ENCODE peak calls at places on chromosomes 5 and 9, in seven cellular contexts. One of them, this sample, is unnamed.

GRCh38 chr5:145678255-145678654 is 156.9 kb downstream of the PRELID2 start:
- DNase-seq in endodermal cell: no peak
- DNase-seq in GM12865: no peak
- DNase-seq in endothelial cell: no peak
- DNase-seq in adrenal gland: no peak
- DNase-seq in activated CD8-positive, alpha-beta T cell treated with anti-CD3 and anti-CD28 coated beads for 36 hours: no peak
- DNase-seq in tibial nerve: no peak
- DNase-seq in this sample: no peak

GRCh38 chr5:139745121-139745799 is 50.3 kb upstream of the PSD2 start:
- DNase-seq in adrenal gland: peak
- DNase-seq in tibial nerve: peak
- DNase-seq in endothelial cell: no peak
- DNase-seq in endodermal cell: peak
- DNase-seq in activated CD8-positive, alpha-beta T cell treated with anti-CD3 and anti-CD28 coated beads for 36 hours: peak
- DNase-seq in GM12865: peak
- DNase-seq in this sample: no peak

GRCh38 chr9:33263936-33264472 is 504 bp downstream of the BAG1 start:
- DNase-seq in endothelial cell: no peak
- DNase-seq in endodermal cell: no peak
- DNase-seq in GM12865: peak
- DNase-seq in activated CD8-positive, alpha-beta T cell treated with anti-CD3 and anti-CD28 coated beads for 36 hours: peak
- DNase-seq in adrenal gland: peak
- DNase-seq in tibial nerve: no peak
- DNase-seq in this sample: no peak

GRCh38 chr9:78253285-78253684 is 17.4 kb downstream of the CEP78 start:
- DNase-seq in tibial nerve: no peak
- DNase-seq in endothelial cell: no peak
- DNase-seq in endodermal cell: no peak
- DNase-seq in activated CD8-positive, alpha-beta T cell treated with anti-CD3 and anti-CD28 coated beads for 36 hours: no peak
- DNase-seq in adrenal gland: no peak
- DNase-seq in GM12865: no peak
- DNase-seq in this sample: no peak

GRCh38 chr5:150489358-150490295 is 18.3 kb upstream of the NDST1 start:
- DNase-seq in tibial nerve: no peak
- DNase-seq in endothelial cell: no peak
- DNase-seq in activated CD8-positive, alpha-beta T cell treated with anti-CD3 and anti-CD28 coated beads for 36 hours: no peak
- DNase-seq in adrenal gland: no peak
- DNase-seq in endodermal cell: peak
- DNase-seq in GM12865: peak
- DNase-seq in this sample: no peak

GRCh38 chr9:107172979-107173347 is 110.1 kb upstream of the RAD23B start:
- DNase-seq in tibial nerve: no peak
- DNase-seq in GM12865: peak
- DNase-seq in adrenal gland: no peak
- DNase-seq in activated CD8-positive, alpha-beta T cell treated with anti-CD3 and anti-CD28 coated beads for 36 hours: no peak
- DNase-seq in endodermal cell: no peak
- DNase-seq in endothelial cell: no peak
- DNase-seq in this sample: no peak

GRCh38 chr9:135030711-135031245 is 56.7 kb upstream of the OLFM1 start:
- DNase-seq in endodermal cell: no peak
- DNase-seq in GM12865: no peak
- DNase-seq in endothelial cell: no peak
- DNase-seq in activated CD8-positive, alpha-beta T cell treated with anti-CD3 and anti-CD28 coated beads for 36 hours: no peak
- DNase-seq in adrenal gland: no peak
- DNase-seq in tibial nerve: no peak
- DNase-seq in this sample: no peak

GRCh38 chr9:15741015-15741414 is 188.2 kb downstream of the CCDC171 start:
- DNase-seq in endothelial cell: no peak
- DNase-seq in endodermal cell: no peak
- DNase-seq in GM12865: no peak
- DNase-seq in tibial nerve: no peak
- DNase-seq in activated CD8-positive, alpha-beta T cell treated with anti-CD3 and anti-CD28 coated beads for 36 hours: no peak
- DNase-seq in adrenal gland: no peak
- DNase-seq in this sample: no peak

GRCh38 chr5:174793684-174794328 is 69.4 kb downstream of the MSX2 start:
- DNase-seq in adrenal gland: peak
- DNase-seq in endodermal cell: peak
- DNase-seq in tibial nerve: peak
- DNase-seq in GM12865: peak
- DNase-seq in activated CD8-positive, alpha-beta T cell treated with anti-CD3 and anti-CD28 coated beads for 36 hours: peak
- DNase-seq in endothelial cell: peak
- DNase-seq in this sample: peak

GRCh38 chr9:87346061-87346665 is 151.5 kb upstream of the DAPK1 start:
- DNase-seq in endodermal cell: no peak
- DNase-seq in endothelial cell: no peak
- DNase-seq in activated CD8-positive, alpha-beta T cell treated with anti-CD3 and anti-CD28 coated beads for 36 hours: no peak
- DNase-seq in tibial nerve: no peak
- DNase-seq in GM12865: no peak
- DNase-seq in adrenal gland: no peak
- DNase-seq in this sample: no peak

DNA sequence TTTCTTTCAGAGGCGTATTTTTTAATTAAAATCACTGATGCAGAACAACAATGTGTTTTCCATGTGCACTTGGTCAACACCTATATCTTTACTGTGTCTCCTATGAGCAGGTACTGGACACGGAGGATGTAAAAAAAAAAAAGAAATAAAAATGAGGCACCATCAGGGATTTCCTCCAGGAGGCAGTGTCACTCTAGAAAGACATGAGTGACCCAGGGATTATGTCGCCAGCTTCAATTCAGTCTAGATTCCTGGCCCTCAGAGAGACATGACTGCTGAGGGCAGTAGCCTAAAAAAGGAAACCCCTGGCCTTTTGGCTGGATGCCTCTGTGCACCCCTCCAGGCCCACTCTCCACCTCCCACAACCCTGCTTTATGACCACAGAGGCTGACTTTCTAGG is 18.3 kb upstream of the IL33 start:
- DNase-seq in activated CD8-positive, alpha-beta T cell treated with anti-CD3 and anti-CD28 coated beads for 36 hours: no peak
- DNase-seq in GM12865: peak
- DNase-seq in endothelial cell: peak
- DNase-seq in tibial nerve: no peak
- DNase-seq in endodermal cell: peak
- DNase-seq in adrenal gland: no peak
- DNase-seq in this sample: no peak
- TF ChIP-seq CTCF in activated CD8-positive, alpha-beta T cell treated with anti-CD3 and anti-CD28 coated beads for 36 hours: no peak
- TF ChIP-seq CTCF in GM12865: peak
- TF ChIP-seq CTCF in endothelial cell: peak
- TF ChIP-seq CTCF in tibial nerve: peak
- TF ChIP-seq CTCF in endodermal cell: peak
- TF ChIP-seq CTCF in adrenal gland: peak
- TF ChIP-seq CTCF in this sample: peak

GRCh38 chr9:121537283-121537682 is 37.6 kb upstream of the GGTA1 start:
- DNase-seq in endothelial cell: no peak
- DNase-seq in tibial nerve: no peak
- DNase-seq in endodermal cell: no peak
- DNase-seq in adrenal gland: no peak
- DNase-seq in activated CD8-positive, alpha-beta T cell treated with anti-CD3 and anti-CD28 coated beads for 36 hours: no peak
- DNase-seq in GM12865: no peak
- DNase-seq in this sample: no peak

GRCh38 chr9:121532881-121533280 is 33.2 kb upstream of the GGTA1 start:
- DNase-seq in GM12865: no peak
- DNase-seq in adrenal gland: no peak
- DNase-seq in activated CD8-positive, alpha-beta T cell treated with anti-CD3 and anti-CD28 coated beads for 36 hours: no peak
- DNase-seq in tibial nerve: no peak
- DNase-seq in endodermal cell: no peak
- DNase-seq in endothelial cell: no peak
- DNase-seq in this sample: no peak

GRCh38 chr9:121541945-121542344 is 42.3 kb upstream of the GGTA1 start:
- DNase-seq in endodermal cell: no peak
- DNase-seq in tibial nerve: no peak
- DNase-seq in activated CD8-positive, alpha-beta T cell treated with anti-CD3 and anti-CD28 coated beads for 36 hours: no peak
- DNase-seq in GM12865: no peak
- DNase-seq in endothelial cell: no peak
- DNase-seq in adrenal gland: no peak
- DNase-seq in this sample: no peak

GRCh38 chr9:121541256-121541655 is 41.6 kb upstream of the GGTA1 start:
- DNase-seq in GM12865: no peak
- DNase-seq in tibial nerve: no peak
- DNase-seq in endothelial cell: no peak
- DNase-seq in activated CD8-positive, alpha-beta T cell treated with anti-CD3 and anti-CD28 coated beads for 36 hours: no peak
- DNase-seq in endodermal cell: no peak
- DNase-seq in adrenal gland: no peak
- DNase-seq in this sample: no peak

DNA sequence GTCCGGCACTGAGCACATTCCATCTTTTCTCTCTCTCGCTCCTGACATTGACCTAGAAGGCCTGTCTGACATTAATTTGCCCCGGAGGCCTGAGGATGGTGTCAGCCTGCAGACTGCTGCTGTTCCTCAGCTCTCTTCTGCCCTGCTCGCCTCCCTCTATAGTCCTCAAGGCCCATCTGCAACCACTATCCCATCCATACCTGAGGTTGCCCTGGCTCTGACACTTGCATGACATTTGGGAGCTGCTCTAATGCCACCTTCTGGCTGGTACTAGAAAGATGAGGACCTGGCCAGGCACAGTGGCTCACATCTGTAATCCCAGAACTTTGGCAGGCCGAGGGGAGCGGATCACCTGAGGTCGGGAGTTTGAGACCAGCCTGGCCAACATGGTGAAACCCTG is 38.6 kb upstream of the GGTA1 start:
- DNase-seq in endodermal cell: peak
- DNase-seq in adrenal gland: no peak
- DNase-seq in tibial nerve: no peak
- DNase-seq in GM12865: no peak
- DNase-seq in endothelial cell: no peak
- DNase-seq in activated CD8-positive, alpha-beta T cell treated with anti-CD3 and anti-CD28 coated beads for 36 hours: no peak
- DNase-seq in this sample: no peak
- TF ChIP-seq CTCF in endodermal cell: peak
- TF ChIP-seq CTCF in adrenal gland: no peak
- TF ChIP-seq CTCF in tibial nerve: no peak
- TF ChIP-seq CTCF in GM12865: no peak
- TF ChIP-seq CTCF in endothelial cell: no peak
- TF ChIP-seq CTCF in activated CD8-positive, alpha-beta T cell treated with anti-CD3 and anti-CD28 coated beads for 36 hours: no peak
- TF ChIP-seq CTCF in this sample: no peak

GRCh38 chr9:72255546-72255925 is 106.3 kb downstream of the GDA start:
- DNase-seq in endodermal cell: no peak
- DNase-seq in activated CD8-positive, alpha-beta T cell treated with anti-CD3 and anti-CD28 coated beads for 36 hours: no peak
- DNase-seq in endothelial cell: no peak
- DNase-seq in tibial nerve: no peak
- DNase-seq in GM12865: no peak
- DNase-seq in adrenal gland: no peak
- DNase-seq in this sample: no peak

GRCh38 chr9:72256912-72257311 is 107.7 kb downstream of the GDA start:
- DNase-seq in activated CD8-positive, alpha-beta T cell treated with anti-CD3 and anti-CD28 coated beads for 36 hours: no peak
- DNase-seq in tibial nerve: no peak
- DNase-seq in adrenal gland: no peak
- DNase-seq in endodermal cell: peak
- DNase-seq in endothelial cell: no peak
- DNase-seq in GM12865: no peak
- DNase-seq in this sample: no peak

GRCh38 chr9:72251589-72251988 is 102.3 kb downstream of the GDA start:
- DNase-seq in activated CD8-positive, alpha-beta T cell treated with anti-CD3 and anti-CD28 coated beads for 36 hours: no peak
- DNase-seq in tibial nerve: no peak
- DNase-seq in GM12865: no peak
- DNase-seq in adrenal gland: no peak
- DNase-seq in endodermal cell: no peak
- DNase-seq in endothelial cell: no peak
- DNase-seq in this sample: no peak

DNA sequence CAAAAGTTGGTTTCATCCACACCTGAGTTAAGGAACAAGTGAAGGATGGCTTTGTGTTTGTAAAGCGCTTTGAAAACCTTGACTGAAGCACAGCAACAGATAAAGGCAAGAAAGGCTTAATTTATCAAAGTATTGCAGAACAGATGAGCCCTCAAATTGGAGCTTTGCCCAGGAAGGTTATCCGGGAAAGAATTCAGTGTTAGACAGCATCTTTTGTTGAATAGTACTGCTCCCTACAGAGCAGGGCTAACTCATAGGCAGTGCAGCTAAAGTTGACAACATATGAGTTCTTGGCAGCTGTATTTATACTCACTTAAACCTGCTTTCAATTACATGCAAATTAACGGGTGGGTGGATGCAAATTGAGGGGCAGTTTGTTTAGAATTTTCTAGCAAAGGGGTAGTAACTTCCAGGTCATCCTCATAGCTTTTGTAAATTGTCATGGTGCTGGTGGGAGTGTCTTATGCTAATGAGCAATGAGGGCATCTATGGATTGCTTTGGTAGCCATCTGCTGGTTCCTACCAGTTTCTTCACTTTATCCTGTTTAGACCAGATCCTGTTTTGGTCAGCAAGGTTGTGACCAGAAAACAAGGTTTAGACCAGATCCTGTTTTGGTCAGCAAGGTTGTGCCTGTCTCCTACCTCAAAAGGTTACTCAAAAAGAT is 105.8 kb downstream of the GDA start:
- DNase-seq in endothelial cell: no peak
- DNase-seq in GM12865: no peak
- DNase-seq in adrenal gland: no peak
- DNase-seq in tibial nerve: no peak
- DNase-seq in endodermal cell: no peak
- DNase-seq in activated CD8-positive, alpha-beta T cell treated with anti-CD3 and anti-CD28 coated beads for 36 hours: no peak
- DNase-seq in this sample: no peak
- TF ChIP-seq CTCF in endothelial cell: no peak
- TF ChIP-seq CTCF in GM12865: no peak
- TF ChIP-seq CTCF in adrenal gland: no peak
- TF ChIP-seq CTCF in tibial nerve: no peak
- TF ChIP-seq CTCF in endodermal cell: no peak
- TF ChIP-seq CTCF in activated CD8-positive, alpha-beta T cell treated with anti-CD3 and anti-CD28 coated beads for 36 hours: no peak
- TF ChIP-seq CTCF in this sample: no peak

GRCh38 chr5:32446660-32447059 is 2.1 kb upstream of the ZFR start:
- DNase-seq in adrenal gland: no peak
- DNase-seq in endothelial cell: no peak
- DNase-seq in GM12865: peak
- DNase-seq in endodermal cell: no peak
- DNase-seq in activated CD8-positive, alpha-beta T cell treated with anti-CD3 and anti-CD28 coated beads for 36 hours: no peak
- DNase-seq in tibial nerve: no peak
- DNase-seq in this sample: no peak

GRCh38 chr5:32449216-32449721 is 4.7 kb upstream of the ZFR start:
- DNase-seq in GM12865: no peak
- DNase-seq in adrenal gland: no peak
- DNase-seq in tibial nerve: no peak
- DNase-seq in endodermal cell: no peak
- DNase-seq in endothelial cell: no peak
- DNase-seq in activated CD8-positive, alpha-beta T cell treated with anti-CD3 and anti-CD28 coated beads for 36 hours: no peak
- DNase-seq in this sample: no peak

GRCh38 chr5:32453916-32454315 is 9.4 kb upstream of the ZFR start:
- DNase-seq in endothelial cell: no peak
- DNase-seq in endodermal cell: no peak
- DNase-seq in GM12865: no peak
- DNase-seq in activated CD8-positive, alpha-beta T cell treated with anti-CD3 and anti-CD28 coated beads for 36 hours: no peak
- DNase-seq in adrenal gland: no peak
- DNase-seq in tibial nerve: no peak
- DNase-seq in this sample: no peak

GRCh38 chr5:32454821-32455220 is 10.3 kb upstream of the ZFR start:
- DNase-seq in adrenal gland: no peak
- DNase-seq in endodermal cell: no peak
- DNase-seq in tibial nerve: no peak
- DNase-seq in activated CD8-positive, alpha-beta T cell treated with anti-CD3 and anti-CD28 coated beads for 36 hours: no peak
- DNase-seq in GM12865: no peak
- DNase-seq in endothelial cell: no peak
- DNase-seq in this sample: no peak

DNA sequence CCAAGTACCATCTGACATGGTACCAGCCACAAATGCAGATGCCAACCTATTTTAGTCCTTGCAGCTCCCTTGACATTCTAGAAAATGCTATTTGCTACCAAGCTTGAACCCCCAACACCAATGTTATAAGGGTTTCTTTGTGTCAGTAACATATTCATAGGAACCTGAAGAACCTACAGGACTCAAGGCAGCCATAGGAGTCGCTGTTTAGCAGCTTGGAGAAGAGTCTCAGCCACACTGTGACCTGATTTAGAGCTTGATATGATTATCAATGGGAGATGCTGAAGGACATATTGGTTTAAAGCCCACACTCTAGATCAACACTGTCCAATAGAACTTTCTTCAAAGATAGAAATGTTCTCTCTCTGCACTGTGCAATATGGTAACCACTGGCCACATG is 6.4 kb upstream of the ZFR start:
- DNase-seq in adrenal gland: no peak
- DNase-seq in tibial nerve: no peak
- DNase-seq in endothelial cell: no peak
- DNase-seq in GM12865: peak
- DNase-seq in activated CD8-positive, alpha-beta T cell treated with anti-CD3 and anti-CD28 coated beads for 36 hours: no peak
- DNase-seq in endodermal cell: peak
- DNase-seq in this sample: no peak
- TF ChIP-seq CTCF in adrenal gland: no peak
- TF ChIP-seq CTCF in tibial nerve: no peak
- TF ChIP-seq CTCF in endothelial cell: no peak
- TF ChIP-seq CTCF in GM12865: peak
- TF ChIP-seq CTCF in activated CD8-positive, alpha-beta T cell treated with anti-CD3 and anti-CD28 coated beads for 36 hours: peak
- TF ChIP-seq CTCF in endodermal cell: peak
- TF ChIP-seq CTCF in this sample: no peak